ENCODE peak calls at places on chromosomes 7 and 10, in eight cellular contexts. One of them, this sample, is unnamed. For H3K9me3, the result is how much of the 10 kb centered on the place peaks cover.

GRCh38 chr7:24472093-24472492 is 101.2 kb upstream of the PALS2 start:
- DNase-seq in Caco-2: no peak
- DNase-seq in upper lobe of right lung: no peak
- DNase-seq in breast epithelium: no peak
- DNase-seq in gastrocnemius medialis: no peak
- DNase-seq in adrenal gland: no peak
- DNase-seq in PC-3: peak
- DNase-seq in testis: no peak
- DNase-seq in this sample: no peak

GRCh38 chr7:71244023-71244422 is 112.1 kb downstream of the GALNT17 start:
- DNase-seq in breast epithelium: no peak
- DNase-seq in PC-3: no peak
- DNase-seq in Caco-2: no peak
- DNase-seq in testis: peak
- DNase-seq in upper lobe of right lung: no peak
- DNase-seq in gastrocnemius medialis: no peak
- DNase-seq in adrenal gland: no peak
- DNase-seq in this sample: no peak

GRCh38 chr7:99371376-99371920 is 3.1 kb upstream of the ARPC1B start:
- DNase-seq in gastrocnemius medialis: no peak
- DNase-seq in PC-3: no peak
- DNase-seq in Caco-2: no peak
- DNase-seq in upper lobe of right lung: no peak
- DNase-seq in testis: no peak
- DNase-seq in breast epithelium: no peak
- DNase-seq in adrenal gland: no peak
- DNase-seq in this sample: no peak

GRCh38 chr7:41628926-41629325 is 74.0 kb downstream of the INHBA start:
- DNase-seq in testis: no peak
- DNase-seq in PC-3: peak
- DNase-seq in gastrocnemius medialis: no peak
- DNase-seq in breast epithelium: no peak
- DNase-seq in Caco-2: no peak
- DNase-seq in adrenal gland: no peak
- DNase-seq in upper lobe of right lung: no peak
- DNase-seq in this sample: no peak

GRCh38 chr7:27112960-27113949 is 10.8 kb upstream of the HOXA2 start:
- DNase-seq in PC-3: peak
- DNase-seq in upper lobe of right lung: no peak
- DNase-seq in gastrocnemius medialis: no peak
- DNase-seq in breast epithelium: no peak
- DNase-seq in Caco-2: peak
- DNase-seq in testis: no peak
- DNase-seq in adrenal gland: peak
- DNase-seq in this sample: no peak

GRCh38 chr10:1365540-1366082 is 309.4 kb downstream of the WDR37 start:
- DNase-seq in PC-3: no peak
- DNase-seq in upper lobe of right lung: no peak
- DNase-seq in Caco-2: no peak
- DNase-seq in adrenal gland: no peak
- DNase-seq in gastrocnemius medialis: no peak
- DNase-seq in breast epithelium: no peak
- DNase-seq in testis: no peak
- DNase-seq in this sample: no peak

GRCh38 chr10:21524526-21525366 is 736 bp downstream of the SKIDA1 start:
- DNase-seq in adrenal gland: peak
- DNase-seq in PC-3: no peak
- DNase-seq in Caco-2: no peak
- DNase-seq in breast epithelium: no peak
- DNase-seq in testis: no peak
- DNase-seq in upper lobe of right lung: no peak
- DNase-seq in gastrocnemius medialis: peak
- DNase-seq in this sample: no peak

GRCh38 chr7:41003031-41003925 is 699.6 kb downstream of the INHBA start:
- DNase-seq in testis: peak
- DNase-seq in gastrocnemius medialis: no peak
- DNase-seq in breast epithelium: no peak
- DNase-seq in Caco-2: peak
- DNase-seq in adrenal gland: peak
- DNase-seq in PC-3: peak
- DNase-seq in upper lobe of right lung: peak
- DNase-seq in this sample: no peak

GRCh38 chr7:91465595-91466061 is 201.4 kb downstream of the FZD1 start:
- DNase-seq in PC-3: peak
- DNase-seq in gastrocnemius medialis: no peak
- DNase-seq in testis: no peak
- DNase-seq in upper lobe of right lung: no peak
- DNase-seq in Caco-2: no peak
- DNase-seq in breast epithelium: no peak
- DNase-seq in adrenal gland: no peak
- DNase-seq in this sample: no peak

GRCh38 chr7:46745700-46746090 is 824.6 kb upstream of the IGFBP3 start:
- DNase-seq in PC-3: peak
- DNase-seq in gastrocnemius medialis: no peak
- DNase-seq in Caco-2: no peak
- DNase-seq in adrenal gland: no peak
- DNase-seq in upper lobe of right lung: no peak
- DNase-seq in breast epithelium: no peak
- DNase-seq in testis: no peak
- DNase-seq in this sample: peak

GRCh38 chr10:52185256-52185655 is 128.8 kb upstream of the DKK1 start:
- DNase-seq in gastrocnemius medialis: no peak
- DNase-seq in Caco-2: no peak
- DNase-seq in adrenal gland: no peak
- DNase-seq in upper lobe of right lung: no peak
- DNase-seq in PC-3: no peak
- DNase-seq in testis: no peak
- DNase-seq in breast epithelium: no peak
- DNase-seq in this sample: no peak

GRCh38 chr10:16519908-16520861 is 1.5 kb downstream of the C1QL3 start:
- DNase-seq in breast epithelium: no peak
- DNase-seq in PC-3: no peak
- DNase-seq in testis: no peak
- DNase-seq in gastrocnemius medialis: no peak
- DNase-seq in upper lobe of right lung: no peak
- DNase-seq in Caco-2: no peak
- DNase-seq in adrenal gland: no peak
- DNase-seq in this sample: no peak

GRCh38 chr7:76262683-76263402 is 39.6 kb upstream of the HSPB1 start:
- DNase-seq in Caco-2: peak
- DNase-seq in gastrocnemius medialis: peak
- DNase-seq in adrenal gland: peak
- DNase-seq in upper lobe of right lung: no peak
- DNase-seq in PC-3: peak
- DNase-seq in breast epithelium: no peak
- DNase-seq in testis: peak
- DNase-seq in this sample: peak

GRCh38 chr10:53765311-53765710 is 992.7 kb upstream of the MBL2 start:
- DNase-seq in testis: no peak
- DNase-seq in breast epithelium: no peak
- DNase-seq in PC-3: peak
- DNase-seq in Caco-2: no peak
- DNase-seq in upper lobe of right lung: no peak
- DNase-seq in adrenal gland: no peak
- DNase-seq in gastrocnemius medialis: no peak
- DNase-seq in this sample: no peak

GRCh38 chr10:3891396-3891795 is 106.4 kb upstream of the KLF6 start:
- DNase-seq in breast epithelium: no peak
- DNase-seq in Caco-2: no peak
- DNase-seq in PC-3: no peak
- DNase-seq in adrenal gland: no peak
- DNase-seq in upper lobe of right lung: no peak
- DNase-seq in testis: no peak
- DNase-seq in gastrocnemius medialis: no peak
- DNase-seq in this sample: no peak

GRCh38 chr10:116850058-116850611 is 836 bp downstream of the ENO4 start:
- DNase-seq in testis: no peak
- DNase-seq in upper lobe of right lung: no peak
- DNase-seq in breast epithelium: no peak
- DNase-seq in adrenal gland: no peak
- DNase-seq in PC-3: no peak
- DNase-seq in gastrocnemius medialis: no peak
- DNase-seq in Caco-2: no peak
- DNase-seq in this sample: no peak

GRCh38 chr7:16921644-16922257 is 40.0 kb upstream of the AGR3 start:
- DNase-seq in breast epithelium: no peak
- DNase-seq in adrenal gland: no peak
- DNase-seq in upper lobe of right lung: no peak
- DNase-seq in testis: no peak
- DNase-seq in gastrocnemius medialis: no peak
- DNase-seq in Caco-2: peak
- DNase-seq in PC-3: peak
- DNase-seq in this sample: peak

GRCh38 chr10:99346247-99346646 is 17.1 kb downstream of the CNNM1 start:
- DNase-seq in testis: peak
- DNase-seq in breast epithelium: no peak
- DNase-seq in upper lobe of right lung: no peak
- DNase-seq in adrenal gland: no peak
- DNase-seq in PC-3: peak
- DNase-seq in gastrocnemius medialis: no peak
- DNase-seq in Caco-2: no peak
- DNase-seq in this sample: no peak

GRCh38 chr10:104434601-104435000 is 81.0 kb downstream of the CFAP58 start:
- DNase-seq in testis: no peak
- DNase-seq in upper lobe of right lung: no peak
- DNase-seq in adrenal gland: no peak
- DNase-seq in breast epithelium: no peak
- DNase-seq in gastrocnemius medialis: no peak
- DNase-seq in Caco-2: no peak
- DNase-seq in PC-3: no peak
- DNase-seq in this sample: no peak

DNA sequence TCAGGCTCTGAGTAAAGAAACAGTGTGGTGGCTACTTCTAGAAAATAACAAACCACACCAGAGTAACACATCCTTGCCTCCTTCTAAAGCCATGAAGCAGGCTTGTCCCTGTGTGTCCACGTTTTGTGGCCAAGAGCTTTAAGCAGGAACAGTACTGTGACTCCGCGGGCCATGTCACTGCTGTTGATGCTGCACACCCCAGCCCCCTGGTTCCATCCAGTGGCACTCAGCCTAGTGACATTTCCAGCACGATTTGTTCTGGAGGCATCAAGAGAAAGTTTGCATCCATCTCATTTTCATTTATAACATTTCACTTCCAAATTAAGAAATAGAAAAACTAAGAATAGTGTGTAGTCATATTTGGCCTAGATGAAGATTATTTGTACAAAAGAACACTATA is 211.3 kb downstream of the PAXIP1 start:
- DNase-seq in breast epithelium: no peak
- DNase-seq in upper lobe of right lung: no peak
- DNase-seq in gastrocnemius medialis: no peak
- DNase-seq in adrenal gland: no peak
- DNase-seq in testis: no peak
- DNase-seq in Caco-2: no peak
- DNase-seq in PC-3: no peak
- DNase-seq in this sample: no peak
- H3K9me3 ChIP-seq in breast epithelium: under half
- H3K9me3 ChIP-seq in upper lobe of right lung: under half
- H3K9me3 ChIP-seq in gastrocnemius medialis: under half
- H3K9me3 ChIP-seq in adrenal gland: under half
- H3K9me3 ChIP-seq in testis: under half
- H3K9me3 ChIP-seq in Caco-2: under half
- H3K9me3 ChIP-seq in PC-3: under half
- H3K9me3 ChIP-seq in this sample: under half

DNA sequence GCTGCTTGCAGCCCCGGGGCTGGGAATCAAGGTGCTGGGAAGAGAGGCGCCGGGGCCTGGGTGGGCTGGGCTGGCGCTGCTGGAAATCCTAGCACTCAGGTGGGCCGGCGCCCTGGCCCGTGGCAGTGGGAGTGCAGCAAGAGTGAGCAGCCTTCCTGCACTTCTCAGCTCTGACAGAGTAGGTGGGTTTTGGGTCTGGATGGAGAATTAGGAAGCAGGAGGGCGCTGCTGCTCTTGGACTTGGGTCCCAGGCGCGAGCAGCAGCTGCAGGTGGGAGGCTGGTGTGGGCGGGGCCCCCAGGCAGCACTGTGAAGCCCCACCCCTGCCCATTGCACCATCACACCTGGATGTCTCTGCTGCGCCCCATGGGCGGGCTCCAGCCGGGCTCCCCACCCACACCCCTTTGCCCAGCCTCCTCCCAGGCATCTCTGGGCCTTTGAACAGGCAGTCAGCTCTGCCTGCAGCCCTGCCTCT is 6.0 kb downstream of the BRI3 start:
- DNase-seq in adrenal gland: no peak
- DNase-seq in PC-3: no peak
- DNase-seq in testis: no peak
- DNase-seq in breast epithelium: no peak
- DNase-seq in upper lobe of right lung: peak
- DNase-seq in gastrocnemius medialis: peak
- DNase-seq in Caco-2: peak
- DNase-seq in this sample: peak
- H3K4me3 ChIP-seq in adrenal gland: peak
- H3K4me3 ChIP-seq in PC-3: no peak
- H3K4me3 ChIP-seq in testis: no peak
- H3K4me3 ChIP-seq in breast epithelium: no peak
- H3K4me3 ChIP-seq in upper lobe of right lung: peak
- H3K4me3 ChIP-seq in gastrocnemius medialis: peak
- H3K4me3 ChIP-seq in Caco-2: no peak
- H3K4me3 ChIP-seq in this sample: no peak

GRCh38 chr7:64990936-64991335 is at the start of gene ZNF117:
- DNase-seq in testis: no peak
- DNase-seq in breast epithelium: no peak
- DNase-seq in adrenal gland: no peak
- DNase-seq in PC-3: no peak
- DNase-seq in upper lobe of right lung: no peak
- DNase-seq in Caco-2: no peak
- DNase-seq in gastrocnemius medialis: no peak
- DNase-seq in this sample: no peak
- H3K9me3 ChIP-seq in testis: under half
- H3K9me3 ChIP-seq in breast epithelium: under half
- H3K9me3 ChIP-seq in adrenal gland: under half
- H3K9me3 ChIP-seq in PC-3: under half
- H3K9me3 ChIP-seq in upper lobe of right lung: under half
- H3K9me3 ChIP-seq in Caco-2: under half
- H3K9me3 ChIP-seq in gastrocnemius medialis: under half
- H3K9me3 ChIP-seq in this sample: under half

DNA sequence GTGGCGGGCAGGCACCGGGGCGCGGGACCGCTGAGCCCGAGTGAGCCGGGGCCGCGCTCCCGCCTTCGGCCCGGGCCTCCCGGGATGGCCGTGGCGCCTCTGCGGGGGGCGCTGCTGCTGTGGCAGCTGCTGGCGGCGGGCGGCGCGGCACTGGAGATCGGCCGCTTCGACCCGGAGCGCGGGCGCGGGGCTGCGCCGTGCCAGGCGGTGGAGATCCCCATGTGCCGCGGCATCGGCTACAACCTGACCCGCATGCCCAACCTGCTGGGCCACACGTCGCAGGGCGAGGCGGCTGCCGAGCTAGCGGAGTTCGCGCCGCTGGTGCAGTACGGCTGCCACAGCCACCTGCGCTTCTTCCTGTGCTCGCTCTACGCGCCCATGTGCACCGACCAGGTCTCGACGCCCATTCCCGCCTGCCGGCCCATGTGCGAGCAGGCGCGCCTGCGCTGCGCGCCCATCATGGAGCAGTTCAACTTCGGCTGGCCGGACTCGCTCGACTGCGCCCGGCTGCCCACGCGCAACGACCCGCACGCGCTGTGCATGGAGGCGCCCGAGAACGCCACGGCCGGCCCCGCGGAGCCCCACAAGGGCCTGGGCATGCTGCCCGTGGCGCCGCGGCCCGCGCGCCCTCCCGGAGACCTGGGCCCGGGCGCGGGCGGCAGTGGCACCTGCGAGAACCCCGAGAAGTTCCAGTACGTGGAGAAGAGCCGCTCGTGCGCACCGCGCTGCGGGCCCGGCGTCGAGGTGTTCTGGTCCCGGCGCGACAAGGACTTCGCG is 534 bp downstream of the FZD9 start:
- DNase-seq in upper lobe of right lung: no peak
- DNase-seq in PC-3: no peak
- DNase-seq in adrenal gland: no peak
- DNase-seq in gastrocnemius medialis: no peak
- DNase-seq in breast epithelium: no peak
- DNase-seq in Caco-2: no peak
- DNase-seq in testis: no peak
- DNase-seq in this sample: peak
- H3K4me3 ChIP-seq in upper lobe of right lung: peak
- H3K4me3 ChIP-seq in PC-3: no peak
- H3K4me3 ChIP-seq in adrenal gland: peak
- H3K4me3 ChIP-seq in gastrocnemius medialis: peak
- H3K4me3 ChIP-seq in breast epithelium: peak
- H3K4me3 ChIP-seq in Caco-2: peak
- H3K4me3 ChIP-seq in testis: peak
- H3K4me3 ChIP-seq in this sample: no peak